ENCODE peak calls at places on chromosomes 1 and 21, in eight cellular contexts. One of them, this sample, is unnamed.

GRCh38 chr1:219533280-219533679 is 79.6 kb downstream of the ZC3H11B start:
- DNase-seq in fibroblast of pulmonary artery: peak
- DNase-seq in sigmoid colon: peak
- DNase-seq in COR-L47: no peak
- DNase-seq in iris pigment epithelial cell: no peak
- DNase-seq in HL-60: no peak
- DNase-seq in NCI-H1417: no peak
- DNase-seq in germinal center: no peak
- DNase-seq in this sample: no peak

GRCh38 chr1:112744019-112744578 is 29.0 kb upstream of the PPM1J start:
- DNase-seq in NCI-H1417: no peak
- DNase-seq in sigmoid colon: no peak
- DNase-seq in fibroblast of pulmonary artery: peak
- DNase-seq in COR-L47: no peak
- DNase-seq in iris pigment epithelial cell: peak
- DNase-seq in HL-60: no peak
- DNase-seq in germinal center: no peak
- DNase-seq in this sample: no peak

GRCh38 chr1:150002217-150002616 is 8.3 kb downstream of the OTUD7B start:
- DNase-seq in sigmoid colon: no peak
- DNase-seq in fibroblast of pulmonary artery: no peak
- DNase-seq in germinal center: no peak
- DNase-seq in NCI-H1417: no peak
- DNase-seq in HL-60: no peak
- DNase-seq in COR-L47: no peak
- DNase-seq in iris pigment epithelial cell: no peak
- DNase-seq in this sample: no peak

GRCh38 chr1:160575112-160575664 is 4.1 kb downstream of the CD84 start:
- DNase-seq in fibroblast of pulmonary artery: no peak
- DNase-seq in iris pigment epithelial cell: no peak
- DNase-seq in sigmoid colon: no peak
- DNase-seq in germinal center: peak
- DNase-seq in COR-L47: no peak
- DNase-seq in HL-60: peak
- DNase-seq in NCI-H1417: no peak
- DNase-seq in this sample: no peak

GRCh38 chr1:174217787-174218574 is 58.7 kb downstream of the RABGAP1L start:
- DNase-seq in germinal center: peak
- DNase-seq in NCI-H1417: peak
- DNase-seq in COR-L47: peak
- DNase-seq in sigmoid colon: no peak
- DNase-seq in HL-60: no peak
- DNase-seq in fibroblast of pulmonary artery: peak
- DNase-seq in iris pigment epithelial cell: peak
- DNase-seq in this sample: peak

GRCh38 chr1:164804366-164804765 is 245.4 kb downstream of the PBX1 start:
- DNase-seq in NCI-H1417: no peak
- DNase-seq in iris pigment epithelial cell: peak
- DNase-seq in germinal center: no peak
- DNase-seq in sigmoid colon: no peak
- DNase-seq in COR-L47: no peak
- DNase-seq in fibroblast of pulmonary artery: peak
- DNase-seq in HL-60: no peak
- DNase-seq in this sample: no peak

GRCh38 chr1:151968058-151968457 is 25.6 kb downstream of the S100A10 start:
- DNase-seq in sigmoid colon: no peak
- DNase-seq in NCI-H1417: peak
- DNase-seq in iris pigment epithelial cell: peak
- DNase-seq in fibroblast of pulmonary artery: peak
- DNase-seq in germinal center: peak
- DNase-seq in COR-L47: peak
- DNase-seq in HL-60: no peak
- DNase-seq in this sample: no peak

GRCh38 chr1:219550171-219550570 is 62.7 kb downstream of the ZC3H11B start:
- DNase-seq in iris pigment epithelial cell: no peak
- DNase-seq in germinal center: no peak
- DNase-seq in NCI-H1417: no peak
- DNase-seq in fibroblast of pulmonary artery: no peak
- DNase-seq in HL-60: no peak
- DNase-seq in COR-L47: no peak
- DNase-seq in sigmoid colon: no peak
- DNase-seq in this sample: no peak

GRCh38 chr1:6260433-6260934 is 414 bp downstream of the GPR153 start:
- DNase-seq in COR-L47: no peak
- DNase-seq in sigmoid colon: peak
- DNase-seq in fibroblast of pulmonary artery: no peak
- DNase-seq in germinal center: peak
- DNase-seq in HL-60: no peak
- DNase-seq in NCI-H1417: no peak
- DNase-seq in iris pigment epithelial cell: no peak
- DNase-seq in this sample: peak

GRCh38 chr1:27672750-27673112 is 739 bp upstream of the IFI6 start:
- DNase-seq in HL-60: no peak
- DNase-seq in fibroblast of pulmonary artery: peak
- DNase-seq in COR-L47: no peak
- DNase-seq in sigmoid colon: no peak
- DNase-seq in iris pigment epithelial cell: peak
- DNase-seq in NCI-H1417: no peak
- DNase-seq in germinal center: no peak
- DNase-seq in this sample: no peak

GRCh38 chr1:117572546-117572945 is 33.3 kb upstream of the TENT5C start:
- DNase-seq in fibroblast of pulmonary artery: no peak
- DNase-seq in NCI-H1417: no peak
- DNase-seq in sigmoid colon: no peak
- DNase-seq in germinal center: peak
- DNase-seq in COR-L47: no peak
- DNase-seq in iris pigment epithelial cell: no peak
- DNase-seq in HL-60: no peak
- DNase-seq in this sample: no peak

GRCh38 chr21:29613021-29613420 is 314.3 kb downstream of the BACH1 start:
- DNase-seq in HL-60: no peak
- DNase-seq in fibroblast of pulmonary artery: peak
- DNase-seq in NCI-H1417: no peak
- DNase-seq in germinal center: no peak
- DNase-seq in COR-L47: no peak
- DNase-seq in iris pigment epithelial cell: no peak
- DNase-seq in sigmoid colon: no peak
- DNase-seq in this sample: no peak

GRCh38 chr1:84253891-84254290 is 47.6 kb upstream of the SAMD13 start:
- DNase-seq in germinal center: no peak
- DNase-seq in sigmoid colon: peak
- DNase-seq in HL-60: no peak
- DNase-seq in fibroblast of pulmonary artery: peak
- DNase-seq in COR-L47: no peak
- DNase-seq in NCI-H1417: no peak
- DNase-seq in iris pigment epithelial cell: peak
- DNase-seq in this sample: no peak

GRCh38 chr1:221611930-221612777 is 129.7 kb downstream of the DUSP10 start:
- DNase-seq in COR-L47: peak
- DNase-seq in fibroblast of pulmonary artery: peak
- DNase-seq in iris pigment epithelial cell: peak
- DNase-seq in germinal center: no peak
- DNase-seq in HL-60: no peak
- DNase-seq in sigmoid colon: peak
- DNase-seq in NCI-H1417: no peak
- DNase-seq in this sample: peak

This sample was measured in NCI-H146.